ENCODE peak calls at places on chromosomes 5 and 9, in seven cellular contexts. J is A172, X is occipital lobe, W is ACHN, I is left kidney, L is breast epithelium, B is HTR-8/SVneo. S is an unnamed sample.
A peak's percentile ranks its signal among the peaks of the same experiment; 100 is the strongest.

GRCh38 chr9:89407070-89407469 is 88.8 kb downstream of the SECISBP2 start:
- DNase-seq in J (peak; percentile 34), X (no peak), W (peak; percentile 44), I (no peak), L (no peak), B (no peak), S (no peak)

GRCh38 chr5:17928571-17928970 is 294.3 kb downstream of the TAF11L14 start:
- DNase-seq in J (no peak), X (no peak), W (no peak), I (no peak), L (peak; percentile 51), B (no peak), S (peak; percentile 47)

GRCh38 chr9:757246-757881 is 84.1 kb upstream of the DMRT1 start:
- DNase-seq in J (peak; percentile 54), X (no peak), W (peak; percentile 67), I (peak; percentile 76), L (no peak), B (peak; percentile 38), S (peak; percentile 74)

GRCh38 chr9:109179801-109180523 is 12.9 kb upstream of the FRRS1L start:
- DNase-seq in J (no peak), X (peak; percentile 18), W (no peak), I (no peak), L (no peak), B (no peak), S (peak; percentile 66)

GRCh38 chr5:35854248-35854647 is 2.4 kb upstream of the IL7R start:
- DNase-seq in J (no peak), X (no peak), W (no peak), I (no peak), L (no peak), B (no peak), S (no peak)

GRCh38 chr9:129889461-129889935 is 54.2 kb downstream of the USP20 start:
- DNase-seq in J (no peak), X (no peak), W (no peak), I (no peak), L (no peak), B (no peak), S (no peak)

GRCh38 chr5:80668016-80668969 is 13.5 kb upstream of the DHFR start:
- DNase-seq in J (no peak), X (peak; percentile 10), W (no peak), I (no peak), L (no peak), B (no peak), S (no peak)

GRCh38 chr9:107749787-107750444 is 260.3 kb upstream of the KLF4 start:
- DNase-seq in J (peak; percentile 96), X (peak; percentile 80), W (peak; percentile 89), I (peak; percentile 59), L (peak; percentile 91), B (peak; percentile 83), S (peak; percentile 93)

GRCh38 chr5:80193421-80193820 is 62.4 kb downstream of the SERINC5 start:
- DNase-seq in J (no peak), X (no peak), W (no peak), I (no peak), L (no peak), B (no peak), S (peak; percentile 24)

GRCh38 chr5:36273809-36274526 is 27.7 kb downstream of the RANBP3L start:
- DNase-seq in J (no peak), X (no peak), W (no peak), I (peak; percentile 13), L (no peak), B (no peak), S (no peak)

GRCh38 chr9:127987103-127987614 is 6.4 kb upstream of the EEIG1 start:
- DNase-seq in J (peak; percentile 88), X (no peak), W (peak; percentile 86), I (no peak), L (peak; percentile 79), B (no peak), S (no peak)

GRCh38 chr5:127988149-127988755 is 95.3 kb upstream of the SLC12A2 start:
- DNase-seq in J (peak; percentile 90), X (no peak), W (peak; percentile 54), I (peak; percentile 23), L (no peak), B (peak; percentile 45), S (no peak)

GRCh38 chr5:169656125-169656990 is 19.3 kb downstream of the DOCK2 start:
- DNase-seq in J (no peak), X (no peak), W (no peak), I (no peak), L (no peak), B (no peak), S (no peak)

GRCh38 chr5:171226864-171227263 is 82.2 kb upstream of the TLX3 start:
- DNase-seq in J (no peak), X (no peak), W (no peak), I (peak; percentile 12), L (no peak), B (no peak), S (no peak)

GRCh38 chr5:11985993-11986392 is 81.7 kb upstream of the CTNND2 start:
- DNase-seq in J (no peak), X (no peak), W (no peak), I (no peak), L (no peak), B (no peak), S (no peak)

GRCh38 chr5:14665110-14665822 is 748 bp downstream of the OTULIN start:
- DNase-seq in J (peak; percentile 38), X (no peak), W (peak; percentile 40), I (peak; percentile 74), L (no peak), B (peak; percentile 62), S (peak; percentile 39)

GRCh38 chr5:171307843-171308452 is 1.1 kb upstream of the TLX3 start:
- DNase-seq in J (no peak), X (no peak), W (no peak), I (peak; percentile 33), L (no peak), B (no peak), S (no peak)

GRCh38 chr5:174935854-174936474 is 211.6 kb downstream of the MSX2 start:
- DNase-seq in J (peak; percentile 70), X (peak; percentile 28), W (peak; percentile 39), I (peak; percentile 83), L (peak; percentile 22), B (peak; percentile 68), S (peak; percentile 83)

GRCh38 chr9:2234371-2234893 is 219.3 kb downstream of the SMARCA2 start:
- DNase-seq in J (no peak), X (peak; percentile 9), W (no peak), I (peak; percentile 89), L (no peak), B (no peak), S (peak; percentile 16)

GRCh38 chr9:101397746-101398334 is 578 bp downstream of the MRPL50 start:
- DNase-seq in J (no peak), X (no peak), W (peak; percentile 9), I (no peak), L (no peak), B (no peak), S (peak; percentile 3)

GRCh38 chr5:59189482-59189881 is 606.6 kb downstream of the RAB3C start:
- DNase-seq in J (no peak), X (no peak), W (no peak), I (peak; percentile 12), L (no peak), B (no peak), S (no peak)

GRCh38 chr5:143259254-143259605 is 144.3 kb downstream of the NR3C1 start:
- DNase-seq in J (no peak), X (no peak), W (no peak), I (no peak), L (no peak), B (no peak), S (no peak)

S was measured in Ammon's horn.